ENCODE peak calls at places on chromosomes 1 and 21, in nine cellular contexts. Q is ovary, P is PC-3, B is A549, J is suprapubic skin, D is upper lobe of left lung, H is fibroblast of lung, R is fibroblast of pulmonary artery, E is lung. Z is an unnamed sample.

GRCh38 chr1:157517026-157517425 is 35.3 kb downstream of the FCRL5 start:
- DNase-seq in Q (no peak), P (no peak), B (no peak), J (no peak), D (no peak), H (no peak), R (no peak), E (no peak), Z (no peak)

GRCh38 chr1:53697671-53698380 is 41.1 kb downstream of the GLIS1 start:
- DNase-seq in Q (no peak), P (peak), B (no peak), J (no peak), D (no peak), H (peak), R (peak), E (no peak), Z (no peak)

GRCh38 chr1:235643837-235644692 is 5.5 kb downstream of the GNG4 start:
- DNase-seq in Q (no peak), P (no peak), B (no peak), J (no peak), D (no peak), H (no peak), R (no peak), E (no peak), Z (no peak)

GRCh38 chr1:9115656-9116205 is 13.2 kb downstream of the GPR157 start:
- DNase-seq in Q (no peak), P (no peak), B (no peak), J (no peak), D (no peak), H (peak), R (peak), E (no peak), Z (peak)

GRCh38 chr1:40316595-40317393 is at the start of gene COL9A2:
- DNase-seq in Q (no peak), P (peak), B (peak), J (no peak), D (peak), H (no peak), R (no peak), E (no peak), Z (peak)

GRCh38 chr1:193654951-193655705 is 468.7 kb upstream of the B3GALT2 start:
- DNase-seq in Q (no peak), P (peak), B (no peak), J (no peak), D (no peak), H (peak), R (peak), E (no peak), Z (no peak)

GRCh38 chr1:159214149-159214760 is 9.6 kb downstream of the ACKR1 start:
- DNase-seq in Q (no peak), P (peak), B (peak), J (no peak), D (no peak), H (peak), R (peak), E (no peak), Z (peak)

GRCh38 chr1:27438621-27439061 is 46.2 kb downstream of the GPR3 start:
- DNase-seq in Q (no peak), P (no peak), B (no peak), J (no peak), D (no peak), H (no peak), R (no peak), E (no peak), Z (peak)

GRCh38 chr1:33060579-33061083 is 20.3 kb upstream of the AZIN2 start:
- DNase-seq in Q (peak), P (peak), B (no peak), J (no peak), D (no peak), H (peak), R (peak), E (peak), Z (no peak)

GRCh38 chr1:236018885-236019453 is 45.9 kb downstream of the NID1 start:
- DNase-seq in Q (peak), P (no peak), B (no peak), J (peak), D (no peak), H (peak), R (peak), E (peak), Z (no peak)

GRCh38 chr1:224629965-224630364 is 13.8 kb downstream of the CNIH3 start:
- DNase-seq in Q (no peak), P (no peak), B (no peak), J (no peak), D (no peak), H (no peak), R (no peak), E (no peak), Z (no peak)

GRCh38 chr1:216531308-216532239 is 108.3 kb upstream of the USH2A start:
- DNase-seq in Q (peak), P (peak), B (no peak), J (no peak), D (no peak), H (peak), R (peak), E (no peak), Z (no peak)

GRCh38 chr1:35470964-35471613 is 86.1 kb downstream of the KIAA0319L start:
- DNase-seq in Q (no peak), P (no peak), B (no peak), J (no peak), D (no peak), H (no peak), R (no peak), E (no peak), Z (no peak)

GRCh38 chr1:213327318-213327667 is 276.3 kb downstream of the RPS6KC1 start:
- DNase-seq in Q (no peak), P (peak), B (no peak), J (no peak), D (no peak), H (peak), R (peak), E (no peak), Z (no peak)

GRCh38 chr1:62424412-62424811 is 12.4 kb upstream of the USP1 start:
- DNase-seq in Q (no peak), P (no peak), B (no peak), J (no peak), D (no peak), H (peak), R (no peak), E (no peak), Z (no peak)

GRCh38 chr1:156480411-156481192 is 20.0 kb downstream of the MEF2D start:
- DNase-seq in Q (no peak), P (no peak), B (peak), J (no peak), D (no peak), H (no peak), R (no peak), E (no peak), Z (peak)

GRCh38 chr1:64913361-64914015 is 52.9 kb downstream of the JAK1 start:
- DNase-seq in Q (no peak), P (no peak), B (no peak), J (no peak), D (no peak), H (no peak), R (no peak), E (no peak), Z (no peak)

GRCh38 chr21:45390121-45390751 is 14.7 kb upstream of the COL18A1 start:
- DNase-seq in Q (peak), P (no peak), B (no peak), J (peak), D (peak), H (no peak), R (no peak), E (no peak), Z (no peak)

GRCh38 chr1:214108097-214108446 is 120.3 kb downstream of the PROX1 start:
- DNase-seq in Q (no peak), P (no peak), B (no peak), J (no peak), D (no peak), H (no peak), R (no peak), E (no peak), Z (no peak)

GRCh38 chr1:4084896-4085295 is 184.8 kb upstream of the C1orf174 start:
- DNase-seq in Q (no peak), P (no peak), B (no peak), J (peak), D (no peak), H (no peak), R (no peak), E (no peak), Z (no peak)

GRCh38 chr21:18049461-18049860 is 195.2 kb upstream of the CHODL start:
- DNase-seq in Q (no peak), P (no peak), B (no peak), J (no peak), D (no peak), H (no peak), R (no peak), E (no peak), Z (no peak)

GRCh38 chr1:230266456-230266855 is 159.7 kb downstream of the PGBD5 start:
- DNase-seq in Q (no peak), P (no peak), B (no peak), J (no peak), D (no peak), H (no peak), R (no peak), E (no peak), Z (no peak)

GRCh38 chr1:13708380-13709010 is 8.5 kb downstream of the PRDM2 start:
- DNase-seq in Q (no peak), P (no peak), B (no peak), J (no peak), D (no peak), H (no peak), R (no peak), E (no peak), Z (no peak)

GRCh38 chr1:56569661-56570060 is 9.7 kb downstream of the PLPP3 start:
- DNase-seq in Q (no peak), P (peak), B (no peak), J (no peak), D (no peak), H (no peak), R (no peak), E (no peak), Z (no peak)

GRCh38 chr1:62462370-62462769 is 25.5 kb downstream of the USP1 start:
- DNase-seq in Q (no peak), P (no peak), B (no peak), J (no peak), D (no peak), H (no peak), R (no peak), E (no peak), Z (no peak)

GRCh38 chr21:28833181-28833580 is 159.5 kb downstream of the LTN1 start:
- DNase-seq in Q (no peak), P (peak), B (no peak), J (no peak), D (no peak), H (no peak), R (no peak), E (no peak), Z (no peak)

GRCh38 chr1:215284966-215285365 is 202.4 kb downstream of the KCNK2 start:
- DNase-seq in Q (no peak), P (no peak), B (no peak), J (no peak), D (no peak), H (peak), R (no peak), E (no peak), Z (no peak)

GRCh38 chr1:53643881-53644390 is 95.0 kb downstream of the GLIS1 start:
- DNase-seq in Q (no peak), P (no peak), B (no peak), J (peak), D (no peak), H (no peak), R (no peak), E (no peak), Z (no peak)

GRCh38 chr1:182080955-182081582 is 19.6 kb upstream of the ZNF648 start:
- DNase-seq in Q (no peak), P (peak), B (peak), J (no peak), D (no peak), H (peak), R (peak), E (no peak), Z (peak)

GRCh38 chr1:239250353-239251035 is 135.9 kb upstream of the CHRM3 start:
- DNase-seq in Q (no peak), P (peak), B (no peak), J (no peak), D (no peak), H (no peak), R (no peak), E (no peak), Z (no peak)

GRCh38 chr1:18907021-18907913 is 4.9 kb upstream of the ALDH4A1 start:
- DNase-seq in Q (peak), P (peak), B (peak), J (no peak), D (peak), H (peak), R (peak), E (peak), Z (peak)

GRCh38 chr1:192477630-192478029 is 97.9 kb upstream of the RGS1 start:
- DNase-seq in Q (no peak), P (peak), B (peak), J (no peak), D (no peak), H (peak), R (peak), E (no peak), Z (peak)

GRCh38 chr21:44502559-44502958 is 37.4 kb downstream of the KRTAP10-1 start:
- DNase-seq in Q (no peak), P (no peak), B (no peak), J (no peak), D (peak), H (no peak), R (no peak), E (no peak), Z (no peak)

GRCh38 chr1:155893389-155894142 is 17.6 kb downstream of the RIT1 start:
- DNase-seq in Q (no peak), P (peak), B (peak), J (no peak), D (no peak), H (peak), R (peak), E (no peak), Z (no peak)

GRCh38 chr1:156401681-156402081 is 32.7 kb downstream of the RHBG start:
- DNase-seq in Q (no peak), P (no peak), B (no peak), J (no peak), D (no peak), H (no peak), R (no peak), E (no peak), Z (no peak)

GRCh38 chr1:2406451-2407041 is 5.8 kb downstream of the PEX10 start:
- DNase-seq in Q (no peak), P (no peak), B (no peak), J (no peak), D (no peak), H (no peak), R (no peak), E (no peak), Z (no peak)
- TF ChIP-seq CTCF in Q (no peak), P (peak), B (no peak), J (no peak), D (no peak), H (no peak), R (no peak), E (no peak), Z (no peak)

GRCh38 chr1:43107664-43108063 is 64.4 kb downstream of the EBNA1BP2 start:
- DNase-seq in Q (no peak), P (no peak), B (no peak), J (no peak), D (peak), H (no peak), R (no peak), E (no peak), Z (no peak)
- H3K4me3 ChIP-seq in Q (no peak), P (no peak), B (no peak), J (no peak), D (no peak), H (no peak), R (no peak), E (no peak), Z (no peak)

GRCh38 chr1:207051615-207051943 is 571 bp upstream of the YOD1 start:
- DNase-seq in Q (no peak), P (no peak), B (no peak), J (no peak), D (no peak), H (no peak), R (no peak), E (no peak), Z (no peak)

GRCh38 chr1:207050428-207050767 is 610 bp downstream of the YOD1 start:
- DNase-seq in Q (no peak), P (no peak), B (no peak), J (no peak), D (no peak), H (no peak), R (no peak), E (no peak), Z (no peak)

GRCh38 chr1:207050768-207051614 is at the start of gene YOD1:
- DNase-seq in Q (peak), P (peak), B (peak), J (peak), D (peak), H (peak), R (peak), E (peak), Z (peak)

GRCh38 chr1:207054476-207054875 is 1.4 kb downstream of the PFKFB2 start:
- DNase-seq in Q (no peak), P (no peak), B (no peak), J (no peak), D (no peak), H (no peak), R (no peak), E (no peak), Z (peak)

GRCh38 chr1:207052736-207053545 is at the start of gene PFKFB2:
- DNase-seq in Q (peak), P (peak), B (peak), J (peak), D (peak), H (peak), R (peak), E (peak), Z (peak)
- TF ChIP-seq CTCF in Q (no peak), P (peak), B (no peak), J (peak), D (peak), H (peak), R (no peak), E (no peak), Z (peak)

DNA sequence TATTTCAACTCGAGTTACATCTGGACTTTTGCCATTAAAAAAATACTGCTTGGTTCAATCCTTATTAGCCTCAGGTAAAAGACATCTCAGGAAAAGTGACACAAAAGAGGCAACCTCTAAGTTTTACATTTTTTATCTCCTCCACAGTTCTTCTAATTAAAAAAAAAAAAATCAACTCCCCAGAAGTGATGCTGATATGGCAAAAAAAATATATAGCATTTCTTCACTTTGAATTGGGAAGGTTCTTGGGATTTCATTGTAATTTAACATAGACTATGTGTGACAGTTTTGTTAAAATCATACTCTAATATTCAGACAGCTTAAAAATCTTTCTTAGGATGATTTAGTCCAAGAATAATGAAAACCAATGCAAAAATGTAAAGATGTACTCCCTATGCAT is 87.9 kb downstream of the LRRC8C start:
- DNase-seq in Q (no peak), P (no peak), B (no peak), J (no peak), D (no peak), H (no peak), R (no peak), E (no peak), Z (no peak)
- H3K4me3 ChIP-seq in Q (no peak), P (no peak), B (no peak), J (no peak), D (no peak), H (no peak), R (no peak), E (no peak), Z (no peak)

GRCh38 chr1:227901239-227901905 is 46.4 kb downstream of the WNT9A start:
- DNase-seq in Q (no peak), P (no peak), B (no peak), J (peak), D (no peak), H (no peak), R (no peak), E (no peak), Z (no peak)
- TF ChIP-seq CTCF in Q (no peak), P (no peak), B (no peak), J (no peak), D (no peak), H (no peak), R (no peak), E (no peak), Z (no peak)

DNA sequence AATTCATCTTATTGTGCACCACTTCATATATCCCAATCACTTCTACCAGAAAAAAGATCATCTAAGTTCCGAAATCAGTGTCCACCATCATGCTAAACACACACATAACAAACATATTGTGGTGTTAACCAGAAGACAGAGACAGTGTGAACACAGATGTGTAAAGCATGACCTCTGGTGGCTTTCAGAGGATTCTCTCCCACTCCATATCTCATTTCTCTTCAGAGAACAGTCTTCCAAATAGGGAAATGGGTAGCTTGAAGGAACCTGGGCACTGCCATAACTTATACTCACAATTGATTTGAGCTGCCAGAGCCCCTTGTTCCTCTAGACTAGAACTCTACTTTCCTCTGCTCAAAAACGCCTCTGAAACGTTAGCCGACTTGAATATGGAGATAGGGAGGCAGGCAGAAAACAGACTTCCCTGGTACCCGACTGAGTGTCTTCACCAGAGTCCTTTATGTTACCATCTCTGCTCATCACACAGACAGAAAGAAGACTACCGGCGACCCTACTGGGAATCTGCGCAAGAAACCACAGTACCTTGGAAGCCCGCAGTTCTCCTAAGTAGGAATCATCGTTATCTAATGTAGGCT is 1.8 kb upstream of the ELAPOR1 start:
- DNase-seq in Q (no peak), P (peak), B (peak), J (no peak), D (no peak), H (peak), R (peak), E (no peak), Z (peak)
- H3K4me3 ChIP-seq in Q (no peak), P (peak), B (peak), J (peak), D (peak), H (peak), R (peak), E (no peak), Z (no peak)

Z was measured in GM12865.